ENCODE peak calls at places on chromosomes 1 and 21, in nine cellular contexts. K, V, D, R, C, P, I, G and Q are unnamed samples.

GRCh38 chr1:50968884-50969610 is 998 bp upstream of the CDKN2C start:
- DNase-seq in K (peak), V (peak), D (no peak), R (no peak), C (no peak), P (peak), I (peak), G (peak), Q (peak)

GRCh38 chr1:199687321-199687720 is 340.2 kb upstream of the NR5A2 start:
- DNase-seq in K (no peak), V (peak), D (no peak), R (no peak), C (no peak), P (no peak), I (no peak), G (no peak), Q (no peak)

GRCh38 chr1:233244183-233244582 is 51.3 kb downstream of the PCNX2 start:
- DNase-seq in K (no peak), V (peak), D (no peak), R (no peak), C (no peak), P (no peak), I (peak), G (no peak), Q (no peak)

GRCh38 chr1:26035203-26035958 is 10.5 kb downstream of the SLC30A2 start:
- DNase-seq in K (peak), V (peak), D (peak), R (peak), C (peak), P (peak), I (peak), G (peak), Q (peak)

GRCh38 chr21:17585875-17586450 is 26.7 kb downstream of the BTG3 start:
- DNase-seq in K (no peak), V (peak), D (peak), R (peak), C (peak), P (no peak), I (peak), G (no peak), Q (no peak)

GRCh38 chr1:10827377-10828333 is 31.2 kb upstream of the CASZ1 start:
- DNase-seq in K (no peak), V (no peak), D (no peak), R (no peak), C (no peak), P (no peak), I (no peak), G (no peak), Q (no peak)

GRCh38 chr1:192700834-192701271 is 64.9 kb downstream of the RGS13 start:
- DNase-seq in K (no peak), V (peak), D (no peak), R (no peak), C (no peak), P (no peak), I (peak), G (no peak), Q (no peak)

GRCh38 chr1:43329995-43330751 is 7.4 kb upstream of the MPL start:
- DNase-seq in K (no peak), V (peak), D (no peak), R (no peak), C (peak), P (peak), I (peak), G (peak), Q (no peak)

GRCh38 chr1:79207331-79207730 is 200.8 kb upstream of the ADGRL4 start:
- DNase-seq in K (no peak), V (no peak), D (no peak), R (no peak), C (no peak), P (no peak), I (no peak), G (no peak), Q (no peak)

GRCh38 chr1:206693029-206693428 is 8.3 kb downstream of the MAPKAPK2 start:
- DNase-seq in K (peak), V (peak), D (peak), R (no peak), C (peak), P (no peak), I (peak), G (no peak), Q (no peak)

GRCh38 chr1:52142220-52143153 is 598 bp downstream of the ZFYVE9 start:
- DNase-seq in K (peak), V (peak), D (peak), R (peak), C (peak), P (peak), I (peak), G (peak), Q (peak)

GRCh38 chr1:178052650-178053461 is 41.0 kb upstream of the RASAL2 start:
- DNase-seq in K (no peak), V (peak), D (no peak), R (no peak), C (no peak), P (no peak), I (peak), G (no peak), Q (no peak)

GRCh38 chr1:192980856-192981255 is 78.3 kb downstream of the UCHL5 start:
- DNase-seq in K (no peak), V (no peak), D (no peak), R (no peak), C (no peak), P (no peak), I (no peak), G (no peak), Q (no peak)

GRCh38 chr1:207866471-207867135 is 44.3 kb downstream of the CD34 start:
- DNase-seq in K (peak), V (no peak), D (no peak), R (no peak), C (peak), P (no peak), I (peak), G (peak), Q (peak)

GRCh38 chr21:42809171-42809570 is 70.2 kb downstream of the WDR4 start:
- DNase-seq in K (no peak), V (no peak), D (no peak), R (no peak), C (no peak), P (no peak), I (no peak), G (no peak), Q (no peak)

GRCh38 chr21:35358008-35358407 is 308.9 kb upstream of the RUNX1 start:
- DNase-seq in K (no peak), V (no peak), D (no peak), R (no peak), C (no peak), P (peak), I (no peak), G (no peak), Q (no peak)

GRCh38 chr1:230832466-230832865 is 35.9 kb downstream of the C1orf198 start:
- DNase-seq in K (no peak), V (no peak), D (no peak), R (no peak), C (no peak), P (no peak), I (peak), G (no peak), Q (no peak)

GRCh38 chr1:230251644-230252191 is 174.4 kb downstream of the PGBD5 start:
- DNase-seq in K (no peak), V (no peak), D (no peak), R (no peak), C (no peak), P (peak), I (no peak), G (peak), Q (no peak)

GRCh38 chr1:19040010-19040680 is 83.7 kb upstream of the IFFO2 start:
- DNase-seq in K (no peak), V (no peak), D (no peak), R (no peak), C (no peak), P (no peak), I (no peak), G (no peak), Q (no peak)

GRCh38 chr1:162973381-162973795 is 95.8 kb upstream of the RGS4 start:
- DNase-seq in K (no peak), V (peak), D (no peak), R (no peak), C (no peak), P (no peak), I (peak), G (no peak), Q (no peak)

GRCh38 chr1:231643333-231644237 is 17.0 kb downstream of the DISC1 start:
- DNase-seq in K (no peak), V (no peak), D (no peak), R (no peak), C (no peak), P (no peak), I (no peak), G (no peak), Q (no peak)